ENCODE peak calls at places on chromosomes 12 and 14, in nine cellular contexts. C, O, N, E, T, Z, P, V and A are unnamed samples.

GRCh38 chr14:90275820-90276219 is 19.5 kb downstream of the PSMC1 start:
- DNase-seq in Z (no peak), P (no peak), O (no peak), T (no peak), V (no peak), C (no peak), E (no peak), N (no peak), A (no peak)

GRCh38 chr12:76530531-76530930 is 29.0 kb downstream of the OSBPL8 start:
- DNase-seq in P (no peak), C (no peak), V (no peak), E (no peak), N (no peak), T (no peak), Z (no peak), O (no peak), A (no peak)

GRCh38 chr12:98997899-98998298 is 352.8 kb downstream of the APAF1 start:
- DNase-seq in C (no peak), P (no peak), N (no peak), V (no peak), O (no peak), E (no peak), T (no peak), Z (no peak), A (no peak)

GRCh38 chr14:38137005-38137404 is 70.7 kb upstream of the SSTR1 start:
- DNase-seq in P (no peak), N (no peak), C (no peak), E (no peak), T (no peak), Z (no peak), V (no peak), O (no peak), A (no peak)

GRCh38 chr14:103816991-103817390 is 30.4 kb downstream of the PPP1R13B start:
- DNase-seq in Z (no peak), N (no peak), T (no peak), O (no peak), C (no peak), P (no peak), V (no peak), E (no peak), A (no peak)

GRCh38 chr12:95277139-95277538 is 59.5 kb downstream of the VEZT start:
- DNase-seq in Z (no peak), O (peak), T (no peak), P (no peak), E (no peak), N (no peak), V (no peak), C (peak), A (peak)

GRCh38 chr12:53736602-53737493 is 9.6 kb upstream of the CALCOCO1 start:
- DNase-seq in O (no peak), V (no peak), E (no peak), P (no peak), N (no peak), T (peak), Z (no peak), C (no peak), A (no peak)

GRCh38 chr12:46372131-46372851 is at the start of gene SLC38A2:
- DNase-seq in T (peak), O (peak), N (peak), V (peak), E (peak), P (peak), C (peak), Z (peak), A (peak)

GRCh38 chr12:90909069-90909676 is 45.8 kb downstream of the CCER1 start:
- DNase-seq in V (no peak), O (peak), P (peak), Z (no peak), N (no peak), E (peak), T (peak), C (no peak), A (peak)

GRCh38 chr12:6241495-6241894 is 41.3 kb downstream of the CD9 start:
- DNase-seq in P (no peak), E (peak), O (no peak), Z (no peak), V (no peak), C (no peak), T (no peak), N (no peak), A (no peak)

GRCh38 chr14:61196792-61197191 is 84.3 kb downstream of the TMEM30B start:
- DNase-seq in T (no peak), C (no peak), E (peak), P (peak), N (no peak), V (no peak), Z (peak), O (no peak), A (peak)

GRCh38 chr12:105538880-105539279 is 208.4 kb downstream of the C12orf75 start:
- DNase-seq in E (no peak), Z (no peak), C (no peak), V (no peak), P (no peak), T (no peak), O (no peak), N (no peak), A (no peak)

GRCh38 chr12:84497819-84498218 is 414.8 kb downstream of the SLC6A15 start:
- DNase-seq in T (no peak), N (no peak), V (no peak), E (peak), C (peak), P (no peak), O (peak), Z (peak), A (peak)

GRCh38 chr14:101254805-101255764 is 306.2 kb upstream of the DIO3 start:
- DNase-seq in T (peak), V (no peak), P (no peak), Z (no peak), E (no peak), C (no peak), O (no peak), N (peak), A (no peak)

GRCh38 chr12:10140001-10140400 is 10.0 kb upstream of the CLEC7A start:
- DNase-seq in O (no peak), P (no peak), E (peak), Z (peak), C (peak), N (no peak), V (peak), T (peak), A (peak)

GRCh38 chr12:53739285-53740129 is 12.3 kb upstream of the CALCOCO1 start:
- DNase-seq in E (no peak), T (no peak), P (peak), Z (no peak), C (no peak), V (no peak), O (no peak), N (no peak), A (no peak)

GRCh38 chr12:27319848-27320247 is 12.8 kb upstream of the BMAL2 start:
- DNase-seq in C (no peak), N (no peak), P (no peak), E (no peak), Z (no peak), O (no peak), V (no peak), T (no peak), A (no peak)

GRCh38 chr12:47094804-47095203 is 15.0 kb upstream of the AMIGO2 start:
- DNase-seq in V (no peak), Z (no peak), O (no peak), E (no peak), N (no peak), T (no peak), P (no peak), C (no peak), A (no peak)

GRCh38 chr12:8914716-8915526 is 612 bp downstream of the PHC1 start:
- DNase-seq in T (peak), N (peak), V (peak), C (no peak), Z (peak), P (peak), E (peak), O (no peak), A (peak)

GRCh38 chr12:31369712-31370521 is 44.0 kb upstream of the SINHCAF start:
- DNase-seq in V (no peak), P (no peak), N (peak), O (no peak), Z (peak), T (no peak), C (no peak), E (peak), A (no peak)

GRCh38 chr12:99392091-99392850 is 255.3 kb upstream of the GARIN6 start:
- DNase-seq in O (no peak), V (no peak), C (peak), E (no peak), P (no peak), T (no peak), N (no peak), Z (no peak), A (no peak)

GRCh38 chr12:6337958-6338406 is 3.9 kb downstream of the TNFRSF1A start:
- DNase-seq in V (no peak), Z (no peak), P (no peak), O (no peak), E (no peak), N (no peak), T (no peak), C (no peak), A (no peak)

GRCh38 chr14:77612011-77612620 is 4.3 kb downstream of the SPTLC2 start:
- DNase-seq in O (no peak), C (peak), E (no peak), N (no peak), P (no peak), Z (no peak), T (peak), V (no peak), A (no peak)